ENCODE peak calls at places on chromosomes 5 and 9, in nine cellular contexts. Y is kidney epithelial cell, F is GM19239, I is pancreas, M is tibial nerve, H is dermis microvascular lymphatic vessel endothelial cell, U is GM12891, C is gastrocnemius medialis, W is fibroblast of the conjunctiva. L is an unnamed sample.

GRCh38 chr9:121675969-121676822 is 24.8 kb downstream of the DAB2IP start:
- DNase-seq in Y (no peak), F (no peak), I (no peak), M (no peak), H (peak), U (no peak), C (no peak), W (no peak), L (no peak)

GRCh38 chr9:137433916-137434431 is 7.2 kb downstream of the ENTPD8 start:
- DNase-seq in Y (no peak), F (no peak), I (no peak), M (no peak), H (no peak), U (no peak), C (no peak), W (no peak), L (no peak)

GRCh38 chr5:157516626-157517325 is 56.8 kb downstream of the NIPAL4 start:
- DNase-seq in Y (peak), F (no peak), I (no peak), M (no peak), H (no peak), U (no peak), C (peak), W (peak), L (no peak)

GRCh38 chr9:86944974-86945867 is 2.1 kb downstream of the GAS1 start:
- DNase-seq in Y (no peak), F (no peak), I (peak), M (no peak), H (no peak), U (no peak), C (no peak), W (no peak), L (no peak)

GRCh38 chr9:93577045-93577939 is 908 bp downstream of the PHF2 start:
- DNase-seq in Y (no peak), F (no peak), I (peak), M (no peak), H (no peak), U (peak), C (no peak), W (no peak), L (no peak)

GRCh38 chr9:95509851-95510529 is 6.8 kb downstream of the PTCH1 start:
- DNase-seq in Y (no peak), F (no peak), I (peak), M (no peak), H (no peak), U (no peak), C (no peak), W (no peak), L (no peak)

GRCh38 chr9:96852676-96853075 is 1.6 kb downstream of the ZNF782 start:
- DNase-seq in Y (no peak), F (no peak), I (no peak), M (no peak), H (no peak), U (no peak), C (no peak), W (no peak), L (no peak)

GRCh38 chr9:136439550-136440408 is at the start of gene INPP5E:
- DNase-seq in Y (no peak), F (peak), I (peak), M (peak), H (peak), U (peak), C (peak), W (no peak), L (peak)

GRCh38 chr5:14464661-14465060 is 116.9 kb upstream of the OTULINL start:
- DNase-seq in Y (no peak), F (no peak), I (no peak), M (no peak), H (no peak), U (no peak), C (no peak), W (no peak), L (no peak)

GRCh38 chr5:77958642-77959315 is 182.6 kb upstream of the TBCA start:
- DNase-seq in Y (no peak), F (no peak), I (no peak), M (no peak), H (no peak), U (no peak), C (no peak), W (no peak), L (no peak)

GRCh38 chr5:172973127-172973916 is 10.2 kb upstream of the ATP6V0E1 start:
- DNase-seq in Y (no peak), F (no peak), I (no peak), M (no peak), H (no peak), U (no peak), C (no peak), W (no peak), L (no peak)

GRCh38 chr5:73460133-73460532 is 11.6 kb upstream of the FOXD1 start:
- DNase-seq in Y (no peak), F (no peak), I (no peak), M (no peak), H (no peak), U (no peak), C (no peak), W (no peak), L (no peak)

GRCh38 chr9:84075004-84075403 is 94.4 kb downstream of the RMI1 start:
- DNase-seq in Y (no peak), F (no peak), I (no peak), M (no peak), H (no peak), U (no peak), C (no peak), W (no peak), L (no peak)

GRCh38 chr5:39503148-39503547 is 78.4 kb upstream of the DAB2 start:
- DNase-seq in Y (no peak), F (no peak), I (no peak), M (no peak), H (no peak), U (no peak), C (no peak), W (no peak), L (no peak)

GRCh38 chr5:84260140-84260539 is 124.5 kb downstream of the EDIL3 start:
- DNase-seq in Y (no peak), F (no peak), I (no peak), M (no peak), H (no peak), U (no peak), C (no peak), W (no peak), L (no peak)

GRCh38 chr9:36135791-36136276 is 699 bp upstream of the GLIPR2 start:
- DNase-seq in Y (no peak), F (no peak), I (no peak), M (no peak), H (no peak), U (no peak), C (no peak), W (no peak), L (no peak)

GRCh38 chr5:6568383-6568782 is 64.5 kb downstream of the NSUN2 start:
- DNase-seq in Y (no peak), F (no peak), I (no peak), M (no peak), H (no peak), U (no peak), C (no peak), W (no peak), L (no peak)

GRCh38 chr9:130890869-130891698 is 5.5 kb downstream of the QRFP start:
- DNase-seq in Y (no peak), F (no peak), I (no peak), M (no peak), H (no peak), U (no peak), C (no peak), W (no peak), L (no peak)

GRCh38 chr9:36603006-36603405 is 30.3 kb downstream of the MELK start:
- DNase-seq in Y (no peak), F (peak), I (no peak), M (no peak), H (no peak), U (peak), C (no peak), W (no peak), L (no peak)

GRCh38 chr9:108707120-108707519 is 148.7 kb downstream of the ACTL7B start:
- DNase-seq in Y (no peak), F (no peak), I (no peak), M (no peak), H (no peak), U (no peak), C (no peak), W (no peak), L (no peak)

GRCh38 chr9:38443181-38443580 is 18.9 kb upstream of the IGFBPL1 start:
- DNase-seq in Y (peak), F (no peak), I (peak), M (no peak), H (no peak), U (no peak), C (no peak), W (no peak), L (no peak)

GRCh38 chr9:114484215-114484853 is 20.9 kb downstream of the WHRN start:
- DNase-seq in Y (no peak), F (no peak), I (no peak), M (no peak), H (no peak), U (no peak), C (no peak), W (no peak), L (no peak)

GRCh38 chr9:119234636-119235035 is 134.6 kb downstream of the BRINP1 start:
- DNase-seq in Y (no peak), F (no peak), I (no peak), M (no peak), H (no peak), U (no peak), C (no peak), W (no peak), L (no peak)

GRCh38 chr9:134742822-134743221 is 101.2 kb downstream of the COL5A1 start:
- DNase-seq in Y (no peak), F (no peak), I (no peak), M (no peak), H (no peak), U (no peak), C (no peak), W (no peak), L (no peak)

GRCh38 chr9:35688558-35689350 is 971 bp downstream of the TPM2 start:
- DNase-seq in Y (peak), F (no peak), I (no peak), M (no peak), H (no peak), U (no peak), C (no peak), W (peak), L (no peak)

GRCh38 chr9:124660341-124660801 is 110.7 kb downstream of the NR6A1 start:
- DNase-seq in Y (no peak), F (no peak), I (peak), M (no peak), H (peak), U (no peak), C (no peak), W (peak), L (no peak)

GRCh38 chr9:34988218-34989055 is 1.1 kb upstream of the DNAJB5 start:
- DNase-seq in Y (no peak), F (no peak), I (no peak), M (no peak), H (no peak), U (no peak), C (no peak), W (no peak), L (peak)

GRCh38 chr5:147515269-147515668 is 5.4 kb upstream of the DPYSL3 start:
- DNase-seq in Y (no peak), F (no peak), I (no peak), M (no peak), H (no peak), U (no peak), C (no peak), W (no peak), L (no peak)

GRCh38 chr9:6645153-6646027 is at the start of gene GLDC:
- DNase-seq in Y (peak), F (peak), I (peak), M (no peak), H (no peak), U (peak), C (peak), W (no peak), L (peak)

GRCh38 chr5:173751266-173751600 is 134.8 kb upstream of the BOD1 start:
- DNase-seq in Y (no peak), F (no peak), I (no peak), M (no peak), H (no peak), U (no peak), C (no peak), W (no peak), L (no peak)

GRCh38 chr5:159174511-159175168 is 34.7 kb downstream of the RNF145 start:
- DNase-seq in Y (no peak), F (no peak), I (no peak), M (no peak), H (peak), U (no peak), C (no peak), W (no peak), L (no peak)

GRCh38 chr9:92774274-92774673 is 9.6 kb upstream of the BICD2 start:
- DNase-seq in Y (no peak), F (no peak), I (no peak), M (no peak), H (no peak), U (no peak), C (no peak), W (peak), L (no peak)

GRCh38 chr9:127877566-127877998 is at the start of gene AK1:
- DNase-seq in Y (no peak), F (no peak), I (peak), M (peak), H (no peak), U (no peak), C (peak), W (no peak), L (no peak)

GRCh38 chr5:96203761-96204160 is 229.3 kb downstream of the PCSK1 start:
- DNase-seq in Y (no peak), F (no peak), I (no peak), M (no peak), H (no peak), U (no peak), C (no peak), W (no peak), L (no peak)

GRCh38 chr9:129996161-129996849 is 46.7 kb downstream of the FNBP1 start:
- DNase-seq in Y (no peak), F (no peak), I (no peak), M (no peak), H (no peak), U (no peak), C (no peak), W (peak), L (no peak)

GRCh38 chr9:127667127-127667844 is 39.5 kb upstream of the CFAP157 start:
- DNase-seq in Y (no peak), F (no peak), I (no peak), M (no peak), H (no peak), U (no peak), C (no peak), W (no peak), L (no peak)

GRCh38 chr5:10719965-10720364 is 41.1 kb downstream of the DAP start:
- DNase-seq in Y (peak), F (no peak), I (peak), M (no peak), H (no peak), U (no peak), C (no peak), W (peak), L (no peak)

L was measured in naive thymus-derived CD4-positive, alpha-beta T cell.